ENCODE peak calls at places on chromosomes 13 and 19, in ten cellular contexts. O is psoas muscle, Z is mesothelial cell of epicardium, I is choroid plexus epithelial cell, S is upper lobe of right lung, V is breast epithelium, L is stomach, Y is colonic mucosa, H is suprapubic skin, M is GM13976. T is an unnamed sample.

GRCh38 chr19:23698711-23699520 is 11.9 kb upstream of the ZNF675 start:
- DNase-seq in O (no peak), Z (peak), I (no peak), S (no peak), V (peak), L (peak), Y (peak), H (no peak), M (no peak), T (no peak)

GRCh38 chr19:45632468-45633196 is 6.6 kb downstream of the EML2 start:
- DNase-seq in O (peak), Z (peak), I (peak), S (peak), V (peak), L (peak), Y (peak), H (peak), M (peak), T (peak)

GRCh38 chr13:52931913-52932312 is 83.5 kb upstream of the PCDH8 start:
- DNase-seq in O (no peak), Z (no peak), I (no peak), S (no peak), V (no peak), L (no peak), Y (no peak), H (no peak), M (no peak), T (no peak)

GRCh38 chr19:38535212-38535611 is 82.5 kb downstream of the MAP4K1 start:
- DNase-seq in O (no peak), Z (no peak), I (no peak), S (no peak), V (no peak), L (no peak), Y (no peak), H (no peak), M (no peak), T (no peak)

GRCh38 chr19:17448190-17448967 is at the start of gene TMEM221:
- DNase-seq in O (peak), Z (peak), I (no peak), S (peak), V (no peak), L (peak), Y (peak), H (no peak), M (peak), T (peak)

GRCh38 chr19:24062222-24062621 is 24.8 kb upstream of the ZNF254 start:
- DNase-seq in O (no peak), Z (no peak), I (no peak), S (no peak), V (no peak), L (no peak), Y (no peak), H (no peak), M (no peak), T (no peak)

GRCh38 chr13:39107484-39108040 is 69.3 kb downstream of the NHLRC3 start:
- DNase-seq in O (no peak), Z (no peak), I (no peak), S (no peak), V (no peak), L (no peak), Y (no peak), H (no peak), M (no peak), T (no peak)

GRCh38 chr13:100229603-100230002 is 140.7 kb downstream of the PCCA start:
- DNase-seq in O (no peak), Z (no peak), I (no peak), S (no peak), V (no peak), L (peak), Y (peak), H (no peak), M (no peak), T (no peak)

GRCh38 chr13:80100636-80101035 is 240.3 kb downstream of the SPRY2 start:
- DNase-seq in O (no peak), Z (no peak), I (peak), S (no peak), V (no peak), L (no peak), Y (no peak), H (no peak), M (no peak), T (no peak)

GRCh38 chr13:80428344-80429096 is 87.6 kb upstream of the SPRY2 start:
- DNase-seq in O (no peak), Z (no peak), I (no peak), S (no peak), V (no peak), L (no peak), Y (no peak), H (no peak), M (no peak), T (no peak)

GRCh38 chr19:16698914-16699313 is 20.7 kb upstream of the NWD1 start:
- DNase-seq in O (peak), Z (no peak), I (no peak), S (no peak), V (peak), L (no peak), Y (no peak), H (no peak), M (no peak), T (no peak)

GRCh38 chr19:45508931-45509691 is 1.8 kb downstream of the VASP start:
- DNase-seq in O (peak), Z (no peak), I (peak), S (peak), V (peak), L (peak), Y (peak), H (no peak), M (peak), T (peak)

GRCh38 chr13:27956576-27957300 is 12.4 kb downstream of the CDX2 start:
- DNase-seq in O (no peak), Z (no peak), I (no peak), S (no peak), V (no peak), L (no peak), Y (peak), H (no peak), M (no peak), T (no peak)

GRCh38 chr19:48751835-48752510 is 468 bp downstream of the FUT1 start:
- DNase-seq in O (no peak), Z (no peak), I (no peak), S (no peak), V (no peak), L (no peak), Y (no peak), H (no peak), M (peak), T (no peak)

GRCh38 chr13:99442273-99442895 is 58.9 kb upstream of the TM9SF2 start:
- DNase-seq in O (no peak), Z (no peak), I (peak), S (no peak), V (no peak), L (peak), Y (peak), H (no peak), M (peak), T (peak)

GRCh38 chr13:59477011-59477410 is 686.7 kb downstream of the DIAPH3 start:
- DNase-seq in O (no peak), Z (no peak), I (peak), S (no peak), V (no peak), L (no peak), Y (no peak), H (no peak), M (no peak), T (no peak)

GRCh38 chr19:18308948-18309325 is 13.9 kb downstream of the LSM4 start:
- DNase-seq in O (no peak), Z (no peak), I (no peak), S (no peak), V (no peak), L (no peak), Y (no peak), H (no peak), M (peak), T (peak)

GRCh38 chr19:43984687-43985000 is 656 bp downstream of the ZNF155 start:
- DNase-seq in O (no peak), Z (no peak), I (peak), S (no peak), V (no peak), L (no peak), Y (peak), H (no peak), M (no peak), T (no peak)

GRCh38 chr19:54469496-54469934 is 3.6 kb downstream of the CDC42EP5 start:
- DNase-seq in O (peak), Z (no peak), I (no peak), S (no peak), V (no peak), L (peak), Y (peak), H (peak), M (no peak), T (no peak)

GRCh38 chr19:36833430-36833829 is 4.8 kb downstream of the ZNF790 start:
- DNase-seq in O (no peak), Z (no peak), I (no peak), S (no peak), V (no peak), L (no peak), Y (no peak), H (no peak), M (no peak), T (no peak)

GRCh38 chr13:29081036-29081435 is 260.9 kb downstream of the MTUS2 start:
- DNase-seq in O (no peak), Z (no peak), I (peak), S (no peak), V (no peak), L (no peak), Y (no peak), H (no peak), M (peak), T (peak)

GRCh38 chr13:33642374-33643065 is 175.4 kb upstream of the RFC3 start:
- DNase-seq in O (peak), Z (no peak), I (peak), S (no peak), V (peak), L (no peak), Y (no peak), H (no peak), M (no peak), T (no peak)

GRCh38 chr19:11194657-11195056 is 2.7 kb downstream of the KANK2 start:
- DNase-seq in O (no peak), Z (no peak), I (peak), S (no peak), V (no peak), L (no peak), Y (no peak), H (no peak), M (no peak), T (no peak)

GRCh38 chr13:60482012-60482411 is 85.0 kb downstream of the TDRD3 start:
- DNase-seq in O (no peak), Z (no peak), I (peak), S (no peak), V (no peak), L (no peak), Y (no peak), H (no peak), M (no peak), T (no peak)

GRCh38 chr13:80083097-80083429 is 257.9 kb downstream of the SPRY2 start:
- DNase-seq in O (no peak), Z (no peak), I (no peak), S (no peak), V (no peak), L (no peak), Y (no peak), H (no peak), M (no peak), T (no peak)

GRCh38 chr13:33730147-33730546 is 87.8 kb upstream of the RFC3 start:
- DNase-seq in O (no peak), Z (no peak), I (peak), S (no peak), V (no peak), L (no peak), Y (no peak), H (no peak), M (no peak), T (no peak)

GRCh38 chr13:95300625-95301134 is 571 bp downstream of the ABCC4 start:
- DNase-seq in O (peak), Z (peak), I (peak), S (peak), V (no peak), L (peak), Y (peak), H (peak), M (peak), T (peak)

GRCh38 chr13:46855166-46855565 is 41.7 kb downstream of the HTR2A start:
- DNase-seq in O (no peak), Z (no peak), I (no peak), S (no peak), V (no peak), L (no peak), Y (no peak), H (no peak), M (peak), T (peak)

GRCh38 chr19:40702337-40703012 is 12.0 kb upstream of the NUMBL start:
- DNase-seq in O (no peak), Z (peak), I (peak), S (no peak), V (no peak), L (peak), Y (no peak), H (no peak), M (no peak), T (no peak)

GRCh38 chr19:575527-576506 is 3.4 kb downstream of the BSG start:
- DNase-seq in O (peak), Z (no peak), I (peak), S (no peak), V (no peak), L (peak), Y (no peak), H (no peak), M (no peak), T (no peak)

GRCh38 chr19:49895566-49896297 is 955 bp downstream of the IL4I1 start:
- DNase-seq in O (no peak), Z (no peak), I (no peak), S (no peak), V (no peak), L (no peak), Y (no peak), H (no peak), M (peak), T (peak)

GRCh38 chr13:65155861-65156260 is 2074.3 kb downstream of the PCDH9 start:
- DNase-seq in O (no peak), Z (no peak), I (no peak), S (no peak), V (no peak), L (no peak), Y (no peak), H (no peak), M (no peak), T (no peak)

GRCh38 chr19:47094557-47095517 is 18.7 kb downstream of the ZC3H4 start:
- DNase-seq in O (peak), Z (no peak), I (peak), S (peak), V (no peak), L (peak), Y (peak), H (no peak), M (peak), T (peak)

GRCh38 chr13:99288069-99288468 is 19.1 kb downstream of the GPR183 start:
- DNase-seq in O (no peak), Z (no peak), I (no peak), S (no peak), V (no peak), L (no peak), Y (no peak), H (no peak), M (peak), T (peak)

GRCh38 chr19:14433454-14434156 is 499 bp downstream of the PKN1 start:
- DNase-seq in O (no peak), Z (peak), I (no peak), S (peak), V (no peak), L (peak), Y (peak), H (no peak), M (peak), T (no peak)

GRCh38 chr19:4069331-4069959 is 2.7 kb upstream of the ZBTB7A start:
- DNase-seq in O (peak), Z (no peak), I (no peak), S (peak), V (no peak), L (no peak), Y (peak), H (no peak), M (no peak), T (no peak)

GRCh38 chr19:47188507-47189033 is 42.4 kb downstream of the BBC3 start:
- DNase-seq in O (no peak), Z (no peak), I (no peak), S (no peak), V (no peak), L (no peak), Y (peak), H (no peak), M (no peak), T (no peak)

GRCh38 chr13:75399168-75399878 is 82.6 kb downstream of the TBC1D4 start:
- DNase-seq in O (no peak), Z (no peak), I (peak), S (no peak), V (no peak), L (no peak), Y (no peak), H (no peak), M (no peak), T (no peak)

GRCh38 chr13:105213512-105213911 is 1322.0 kb downstream of the EFNB2 start:
- DNase-seq in O (no peak), Z (no peak), I (no peak), S (no peak), V (no peak), L (no peak), Y (no peak), H (no peak), M (no peak), T (no peak)

GRCh38 chr13:48489003-48489402 is 43.9 kb downstream of the RCBTB2 start:
- DNase-seq in O (no peak), Z (no peak), I (no peak), S (no peak), V (no peak), L (no peak), Y (no peak), H (no peak), M (peak), T (no peak)

DNA sequence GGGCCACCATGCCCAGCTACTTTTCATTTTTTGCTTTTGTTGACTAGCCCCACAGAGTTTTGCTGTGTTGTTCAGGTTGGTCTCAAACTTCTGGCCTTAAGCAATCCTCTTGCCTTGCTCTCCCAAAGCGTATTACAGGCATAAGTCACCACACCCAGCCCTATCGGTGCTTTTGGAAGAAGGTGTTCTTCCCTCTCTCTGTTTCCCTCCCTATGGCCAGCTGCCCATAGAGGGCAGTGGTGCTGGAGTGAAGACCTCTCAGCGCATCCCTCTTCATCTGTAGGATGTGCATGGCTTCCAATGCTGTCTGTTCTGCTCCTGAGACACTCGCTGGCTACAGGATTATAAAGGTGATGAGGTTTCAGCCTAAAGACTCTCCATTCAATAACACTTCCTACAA is 1.3 kb upstream of the CD22 start:
- DNase-seq in O (no peak), Z (no peak), I (peak), S (no peak), V (no peak), L (no peak), Y (no peak), H (no peak), M (no peak), T (no peak)
- TF ChIP-seq CTCF in O (no peak), Z (no peak), I (peak), S (no peak), V (no peak), L (no peak), Y (no peak), H (no peak), M (peak), T (peak)

GRCh38 chr13:112176746-112177119 is 109.8 kb downstream of the SOX1 start:
- DNase-seq in O (no peak), Z (peak), I (no peak), S (no peak), V (no peak), L (no peak), Y (no peak), H (peak), M (no peak), T (no peak)
- TF ChIP-seq CTCF in O (no peak), Z (no peak), I (no peak), S (no peak), V (no peak), L (no peak), Y (no peak), H (no peak), M (no peak), T (no peak)

DNA sequence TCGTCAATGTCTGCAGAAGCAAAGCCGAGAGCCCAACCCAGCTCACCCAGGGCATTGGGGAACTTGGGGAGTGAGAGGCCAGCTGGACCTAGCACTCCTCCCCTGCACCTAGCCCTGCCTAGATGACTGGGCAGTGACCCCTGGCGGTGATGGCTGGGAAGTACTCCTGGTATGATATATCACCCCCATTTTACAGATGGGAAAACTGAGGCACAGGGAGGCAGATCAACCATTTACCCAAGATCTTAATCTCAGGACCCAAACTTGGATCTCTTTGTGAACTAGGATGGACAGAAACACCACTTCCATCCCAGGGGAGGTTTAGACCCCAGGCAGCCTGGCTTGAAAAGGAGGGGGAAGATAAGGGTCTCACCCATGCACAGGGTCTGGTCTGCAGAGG is 43.5 kb downstream of the CCL25 start:
- DNase-seq in O (no peak), Z (no peak), I (no peak), S (no peak), V (no peak), L (no peak), Y (no peak), H (no peak), M (no peak), T (no peak)
- TF ChIP-seq CTCF in O (no peak), Z (no peak), I (no peak), S (no peak), V (no peak), L (no peak), Y (no peak), H (no peak), M (peak), T (no peak)

GRCh38 chr13:41458939-41459753 is 1.8 kb downstream of the RGCC start:
- DNase-seq in O (no peak), Z (no peak), I (peak), S (peak), V (peak), L (peak), Y (peak), H (no peak), M (peak), T (peak)
- TF ChIP-seq CTCF in O (peak), Z (peak), I (peak), S (peak), V (peak), L (peak), Y (peak), H (peak), M (peak), T (peak)

GRCh38 chr13:30148171-30148754 is 159.1 kb downstream of the KATNAL1 start:
- DNase-seq in O (no peak), Z (no peak), I (no peak), S (no peak), V (no peak), L (no peak), Y (no peak), H (no peak), M (no peak), T (no peak)

GRCh38 chr13:30145709-30146367 is 161.5 kb downstream of the KATNAL1 start:
- DNase-seq in O (no peak), Z (no peak), I (no peak), S (no peak), V (no peak), L (no peak), Y (no peak), H (no peak), M (peak), T (peak)

GRCh38 chr13:30148791-30149190 is 158.6 kb downstream of the KATNAL1 start:
- DNase-seq in O (no peak), Z (no peak), I (no peak), S (no peak), V (no peak), L (no peak), Y (no peak), H (no peak), M (no peak), T (no peak)

GRCh38 chr13:30149248-30149647 is 158.1 kb downstream of the KATNAL1 start:
- DNase-seq in O (no peak), Z (no peak), I (no peak), S (no peak), V (no peak), L (no peak), Y (no peak), H (no peak), M (no peak), T (no peak)

GRCh38 chr13:30147380-30147779 is 160.0 kb downstream of the KATNAL1 start:
- DNase-seq in O (no peak), Z (no peak), I (no peak), S (no peak), V (no peak), L (no peak), Y (no peak), H (no peak), M (no peak), T (no peak)
- TF ChIP-seq CTCF in O (no peak), Z (no peak), I (no peak), S (no peak), V (no peak), L (no peak), Y (no peak), H (no peak), M (no peak), T (no peak)

GRCh38 chr13:35826626-35827254 is 304.4 kb downstream of the DCLK1 start:
- DNase-seq in O (no peak), Z (no peak), I (no peak), S (no peak), V (no peak), L (no peak), Y (no peak), H (no peak), M (no peak), T (no peak)
- TF ChIP-seq CTCF in O (no peak), Z (no peak), I (peak), S (no peak), V (no peak), L (no peak), Y (no peak), H (no peak), M (peak), T (peak)

GRCh38 chr13:51047434-51048165 is 63.5 kb downstream of the C13orf42 start:
- DNase-seq in O (no peak), Z (no peak), I (no peak), S (no peak), V (no peak), L (no peak), Y (no peak), H (no peak), M (no peak), T (no peak)
- TF ChIP-seq CTCF in O (no peak), Z (no peak), I (no peak), S (no peak), V (no peak), L (no peak), Y (no peak), H (no peak), M (no peak), T (peak)

T was measured in GM10248.